ENCODE peak calls at places on chromosomes 4 and X, in nine cellular contexts. U is CD8-positive, alpha-beta T cell; C is OCI-LY7; B is nephron progenitor cell; H is Right ventricle myocardium superior; E is KBM-7; V is coronary artery; Z is NCI-H1092 treated with DMSO at 0.1 percent for 48 hours; X is AG08396. F is an unnamed sample.

GRCh38 chr4:89829470-89830138 is 7.4 kb downstream of the SNCA start:
- DNase-seq in C (peak), B (no peak), V (no peak), U (no peak), X (no peak), Z (no peak), H (no peak), E (peak), F (no peak)

GRCh38 chrX:4570141-4570540 is 856.7 kb upstream of the PRKX start:
- DNase-seq in Z (no peak), C (no peak), B (no peak), U (no peak), V (no peak), X (no peak), H (no peak), E (no peak), F (no peak)

GRCh38 chr4:168811793-168812651 is 198.0 kb downstream of the CBR4 start:
- DNase-seq in E (no peak), X (peak), V (no peak), B (no peak), C (no peak), U (no peak), H (no peak), Z (no peak), F (no peak)

GRCh38 chrX:8364369-8365141 is 100.1 kb upstream of the VCX3B start:
- DNase-seq in U (no peak), V (no peak), C (peak), H (peak), X (no peak), E (peak), B (peak), Z (peak), F (peak)

GRCh38 chr4:136637071-136637777 is 895.1 kb downstream of the PCDH18 start:
- DNase-seq in C (peak), H (no peak), X (no peak), U (no peak), E (peak), B (peak), V (no peak), Z (no peak), F (no peak)

GRCh38 chr4:81845761-81846160 is 374.1 kb upstream of the RASGEF1B start:
- DNase-seq in U (no peak), B (no peak), C (no peak), X (no peak), Z (no peak), H (no peak), V (no peak), E (no peak), F (no peak)

GRCh38 chr4:89204624-89205023 is 93.3 kb downstream of the TIGD2 start:
- DNase-seq in Z (peak), V (no peak), H (no peak), C (no peak), X (no peak), B (no peak), E (no peak), U (no peak), F (peak)

GRCh38 chrX:103404225-103405008 is 28.1 kb downstream of the BEX3 start:
- DNase-seq in C (peak), H (peak), E (peak), U (no peak), X (peak), B (peak), V (peak), Z (peak), F (peak)

GRCh38 chrX:45781901-45782553 is 581.4 kb upstream of the DIPK2B start:
- DNase-seq in Z (no peak), X (peak), C (no peak), B (no peak), U (no peak), E (peak), H (no peak), V (no peak), F (no peak)

GRCh38 chr4:147093206-147093605 is 147.5 kb upstream of the TTC29 start:
- DNase-seq in X (no peak), C (no peak), V (no peak), H (no peak), U (no peak), B (no peak), E (no peak), Z (no peak), F (no peak)

GRCh38 chr4:164442167-164442566 is 311.8 kb upstream of the SMIM31 start:
- DNase-seq in E (no peak), V (no peak), B (no peak), U (no peak), X (no peak), Z (no peak), C (no peak), H (no peak), F (no peak)

GRCh38 chr4:128958194-128958593 is 135.1 kb downstream of the SCLT1 start:
- DNase-seq in C (peak), H (no peak), U (no peak), X (no peak), E (peak), V (no peak), Z (no peak), B (no peak), F (no peak)

GRCh38 chr4:37976991-37977470 is 16.8 kb downstream of the PTTG2 start:
- DNase-seq in U (peak), B (peak), X (peak), E (peak), C (peak), H (peak), Z (peak), V (peak), F (peak)

GRCh38 chr4:53043096-53043495 is 181.0 kb downstream of the RASL11B start:
- DNase-seq in H (no peak), Z (peak), U (no peak), C (no peak), E (no peak), X (no peak), V (no peak), B (no peak), F (no peak)

GRCh38 chrX:49147907-49148306 is 14.7 kb upstream of the MAGIX start:
- DNase-seq in E (no peak), H (no peak), C (no peak), B (no peak), X (no peak), Z (no peak), V (no peak), U (no peak), F (no peak)

GRCh38 chrX:135973025-135973547 is 702 bp downstream of the MMGT1 start:
- DNase-seq in C (peak), E (no peak), Z (peak), H (no peak), B (no peak), U (no peak), X (peak), V (no peak), F (no peak)

GRCh38 chr4:103075435-103075893 is 1.1 kb downstream of the SLC9B2 start:
- DNase-seq in V (no peak), U (no peak), E (no peak), Z (peak), X (peak), H (no peak), C (no peak), B (no peak), F (no peak)

GRCh38 chrX:7316280-7316679 is 168.3 kb upstream of the PUDP start:
- DNase-seq in B (no peak), Z (no peak), H (no peak), C (no peak), E (no peak), X (no peak), U (no peak), V (no peak), F (no peak)